ENCODE peak calls at places on chromosomes 16 and 17, in ten cellular contexts. I is heart right ventricle; M is H7; T is PC-3; H is upper lobe of right lung; U is CD8-positive, alpha-beta T cell; G is A549; D is ovary; Y is mesendoderm; Q is retinal pigment epithelial cell. W is an unnamed sample.

GRCh38 chr17:61635913-61636432 is 45.0 kb upstream of the NACA2 start:
- DNase-seq in I (no peak), M (no peak), T (peak), H (no peak), U (peak), G (peak), D (no peak), Y (peak), Q (peak), W (no peak)

GRCh38 chr16:66364117-66364958 is 2.2 kb upstream of the CDH5 start:
- DNase-seq in I (peak), M (peak), T (peak), H (no peak), U (no peak), G (peak), D (peak), Y (peak), Q (no peak), W (no peak)

GRCh38 chr17:47955497-47956461 is 1.9 kb downstream of the PRR15L start:
- DNase-seq in I (no peak), M (no peak), T (peak), H (peak), U (no peak), G (no peak), D (no peak), Y (no peak), Q (no peak), W (no peak)

GRCh38 chr16:50917941-50918340 is 176.1 kb downstream of the CYLD start:
- DNase-seq in I (no peak), M (no peak), T (no peak), H (no peak), U (no peak), G (no peak), D (no peak), Y (no peak), Q (no peak), W (no peak)

GRCh38 chr17:82668631-82669099 is 20.4 kb upstream of the WDR45B start:
- DNase-seq in I (peak), M (peak), T (peak), H (peak), U (no peak), G (peak), D (peak), Y (peak), Q (no peak), W (no peak)

GRCh38 chr17:15944720-15945492 is at the start of gene ADORA2B:
- DNase-seq in I (peak), M (peak), T (peak), H (peak), U (peak), G (peak), D (peak), Y (peak), Q (no peak), W (no peak)

GRCh38 chr17:41871789-41872188 is 6.6 kb upstream of the KLHL11 start:
- DNase-seq in I (no peak), M (no peak), T (no peak), H (peak), U (no peak), G (no peak), D (no peak), Y (no peak), Q (no peak), W (no peak)

GRCh38 chr17:8496081-8496480 is 60.4 kb downstream of the NDEL1 start:
- DNase-seq in I (no peak), M (no peak), T (no peak), H (peak), U (no peak), G (no peak), D (no peak), Y (no peak), Q (no peak), W (no peak)

GRCh38 chr16:84832488-84833141 is 12.8 kb downstream of the CRISPLD2 start:
- DNase-seq in I (peak), M (no peak), T (no peak), H (peak), U (no peak), G (no peak), D (peak), Y (no peak), Q (no peak), W (peak)

GRCh38 chr16:70490261-70490660 is 33.1 kb downstream of the COG4 start:
- DNase-seq in I (no peak), M (no peak), T (no peak), H (no peak), U (no peak), G (no peak), D (no peak), Y (no peak), Q (no peak), W (no peak)

GRCh38 chr16:87740909-87741424 is 24.8 kb downstream of the KLHDC4 start:
- DNase-seq in I (peak), M (no peak), T (no peak), H (no peak), U (no peak), G (no peak), D (no peak), Y (no peak), Q (no peak), W (no peak)

GRCh38 chr17:14331200-14331981 is 30.5 kb downstream of the HS3ST3B1 start:
- DNase-seq in I (no peak), M (peak), T (no peak), H (no peak), U (no peak), G (no peak), D (no peak), Y (peak), Q (no peak), W (no peak)

GRCh38 chr17:67244621-67245072 is 349 bp downstream of the HELZ start:
- DNase-seq in I (no peak), M (peak), T (no peak), H (peak), U (no peak), G (no peak), D (peak), Y (no peak), Q (no peak), W (no peak)

GRCh38 chr16:88381820-88382451 is 823 bp upstream of the ZNF469 start:
- DNase-seq in I (no peak), M (peak), T (no peak), H (peak), U (no peak), G (no peak), D (peak), Y (no peak), Q (no peak), W (no peak)

GRCh38 chr17:34163681-34164080 is 91.4 kb upstream of the CCL2 start:
- DNase-seq in I (no peak), M (peak), T (no peak), H (no peak), U (no peak), G (peak), D (no peak), Y (peak), Q (no peak), W (no peak)

DNA sequence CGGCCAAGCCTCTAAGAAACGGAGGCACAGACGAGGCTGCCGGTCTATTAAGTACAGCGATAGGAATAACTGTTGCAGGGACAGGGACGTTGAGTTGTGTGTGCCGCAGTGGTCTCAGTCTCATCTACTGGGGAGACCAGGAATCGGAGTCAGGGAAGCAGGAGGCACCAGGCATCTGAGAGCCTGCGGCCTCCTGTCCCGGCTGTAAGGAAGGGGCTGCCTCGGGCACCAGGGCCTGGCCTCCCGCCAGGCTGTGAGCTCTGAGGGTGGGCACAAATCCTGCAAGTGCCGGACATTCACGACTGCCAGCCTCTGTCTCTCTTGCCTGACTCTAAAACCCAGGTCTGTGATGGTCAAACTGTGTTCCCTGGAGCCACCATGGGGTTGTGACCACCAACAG is 76.0 kb downstream of the ARHGAP23 start:
- DNase-seq in I (no peak), M (no peak), T (no peak), H (no peak), U (no peak), G (no peak), D (no peak), Y (no peak), Q (no peak), W (no peak)
- H3K4me3 ChIP-seq in I (no peak), M (no peak), T (no peak), H (no peak), U (no peak), G (no peak), D (no peak), Y (no peak), Q (no peak), W (no peak)

DNA sequence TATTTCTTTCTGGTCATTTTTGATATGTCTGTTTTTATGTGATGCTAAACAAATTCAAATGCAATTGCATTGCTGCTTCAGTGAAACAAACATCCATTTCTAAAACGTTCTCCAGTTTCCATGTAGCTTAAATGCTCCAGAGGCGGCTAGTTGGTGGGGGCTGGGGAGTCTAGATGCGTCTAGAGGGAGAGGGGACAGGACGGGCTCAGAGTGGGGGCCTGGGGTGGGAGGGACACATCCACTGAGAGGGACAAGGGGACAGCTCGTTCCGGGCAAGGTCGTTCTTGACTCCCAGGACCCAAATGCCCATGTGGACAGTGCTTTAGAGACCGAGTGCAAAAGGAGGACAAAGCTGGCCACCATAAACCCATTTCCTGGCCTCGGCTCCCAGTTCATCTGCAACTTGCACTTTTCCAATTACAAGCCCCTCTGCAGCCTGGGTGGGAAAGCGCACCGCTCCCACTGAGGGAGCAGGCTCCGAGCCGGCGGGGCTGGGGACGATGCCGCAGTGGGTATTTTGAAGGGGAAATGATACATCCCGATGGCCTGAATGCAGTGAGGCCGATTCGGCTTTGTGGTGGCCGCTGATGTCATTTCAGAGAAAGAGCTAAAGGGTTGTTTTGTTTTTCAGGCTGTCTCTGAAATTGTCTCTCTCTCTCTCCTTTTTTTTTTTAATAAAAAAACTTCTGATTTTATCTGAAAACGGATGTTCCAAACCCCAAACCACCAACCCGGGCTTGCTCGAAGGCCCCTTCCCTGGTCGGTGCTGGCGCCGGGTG is 102.5 kb downstream of the FOXL1 start:
- DNase-seq in I (no peak), M (no peak), T (no peak), H (no peak), U (no peak), G (no peak), D (no peak), Y (no peak), Q (no peak), W (no peak)
- H3K4me3 ChIP-seq in I (no peak), M (no peak), T (no peak), H (no peak), U (no peak), G (no peak), D (no peak), Y (no peak), Q (no peak), W (peak)

GRCh38 chr17:79220715-79221291 is 146.2 kb downstream of the ENGASE start:
- DNase-seq in I (no peak), M (peak), T (no peak), H (no peak), U (no peak), G (no peak), D (no peak), Y (peak), Q (no peak), W (no peak)
- H3K4me3 ChIP-seq in I (no peak), M (peak), T (no peak), H (no peak), U (peak), G (no peak), D (no peak), Y (peak), Q (no peak), W (no peak)

DNA sequence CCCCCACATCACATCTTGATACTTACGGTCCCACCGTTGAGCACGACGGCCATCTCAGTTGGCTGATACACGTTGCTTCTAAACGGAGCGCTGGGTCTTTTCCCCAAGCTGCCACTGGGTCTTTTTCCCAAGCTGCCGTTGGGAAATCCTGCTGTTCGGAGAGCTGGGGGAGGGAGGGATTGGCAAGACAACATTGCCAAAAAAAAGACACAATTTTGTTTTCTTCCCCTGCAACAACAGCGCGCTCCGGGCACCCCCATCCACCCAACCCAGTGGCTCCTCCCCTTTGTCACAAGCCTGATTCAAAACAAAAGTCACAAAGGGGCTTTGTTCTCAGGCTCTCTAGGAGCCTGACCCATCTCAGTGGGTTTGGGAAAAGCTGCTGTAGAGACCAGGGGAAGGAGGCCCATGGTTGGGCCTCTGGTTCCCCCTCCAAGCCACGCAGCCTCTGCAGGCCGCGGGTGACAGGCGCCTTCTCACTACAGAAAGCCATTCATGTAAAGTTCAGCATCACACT is 22.8 kb downstream of the GPRC5B start:
- DNase-seq in I (no peak), M (peak), T (no peak), H (no peak), U (no peak), G (no peak), D (no peak), Y (peak), Q (no peak), W (no peak)
- H3K4me3 ChIP-seq in I (no peak), M (peak), T (no peak), H (no peak), U (no peak), G (no peak), D (no peak), Y (no peak), Q (peak), W (no peak)

GRCh38 chr17:30831257-30831656 is 509 bp upstream of the ATAD5 start:
- DNase-seq in I (no peak), M (peak), T (no peak), H (no peak), U (no peak), G (peak), D (no peak), Y (peak), Q (no peak), W (no peak)
- H3K4me3 ChIP-seq in I (peak), M (peak), T (peak), H (peak), U (peak), G (peak), D (peak), Y (no peak), Q (peak), W (peak)

GRCh38 chr17:78343099-78343432 is 16.8 kb downstream of the SOCS3 start:
- DNase-seq in I (peak), M (peak), T (peak), H (peak), U (no peak), G (no peak), D (peak), Y (peak), Q (no peak), W (no peak)
- H3K4me3 ChIP-seq in I (no peak), M (no peak), T (peak), H (no peak), U (peak), G (no peak), D (no peak), Y (no peak), Q (no peak), W (peak)